ENCODE peak calls at places on chromosome 11, in ten cellular contexts. D, Y, C, E, Z, P, T, F, W and M are unnamed samples.

GRCh38 chr11:61701298-61701993 is 21.3 kb downstream of the DAGLA start:
- DNase-seq in D (no peak), Y (peak; percentile 63), C (peak; percentile 13), E (no peak), Z (peak; percentile 78), P (no peak), T (no peak), F (no peak), W (peak; percentile 61), M (peak; percentile 82)

GRCh38 chr11:73350908-73351636 is 25.1 kb upstream of the RELT start:
- DNase-seq in D (peak; percentile 86), Y (peak; percentile 78), C (peak; percentile 72), E (peak; percentile 44), Z (peak; percentile 64), P (peak; percentile 52), T (no peak), F (peak; percentile 19), W (peak; percentile 52), M (peak; percentile 84)

GRCh38 chr11:19953909-19954308 is 206.4 kb downstream of the DBX1 start:
- DNase-seq in D (peak; percentile 89), Y (peak; percentile 51), C (peak; percentile 87), E (no peak), Z (peak; percentile 26), P (no peak), T (no peak), F (no peak), W (peak; percentile 19), M (no peak)

GRCh38 chr11:2561283-2562180 is 116.7 kb downstream of the KCNQ1 start:
- DNase-seq in D (no peak), Y (no peak), C (no peak), E (peak; percentile 5), Z (no peak), P (no peak), T (no peak), F (no peak), W (no peak), M (no peak)

GRCh38 chr11:86486261-86487030 is 111.8 kb downstream of the CCDC81 start:
- DNase-seq in D (no peak), Y (no peak), C (no peak), E (no peak), Z (no peak), P (peak; percentile 32), T (no peak), F (no peak), W (no peak), M (no peak)

GRCh38 chr11:127994736-127995135 is 592.6 kb downstream of the ETS1 start:
- DNase-seq in D (peak; percentile 75), Y (no peak), C (peak; percentile 77), E (no peak), Z (no peak), P (no peak), T (no peak), F (no peak), W (no peak), M (no peak)

GRCh38 chr11:44564653-44565007 is 833 bp upstream of the CD82 start:
- DNase-seq in D (peak; percentile 82), Y (no peak), C (peak; percentile 86), E (no peak), Z (peak; percentile 49), P (no peak), T (no peak), F (no peak), W (no peak), M (no peak)

GRCh38 chr11:70606248-70606950 is 208.1 kb downstream of the CTTN start:
- DNase-seq in D (no peak), Y (no peak), C (no peak), E (no peak), Z (no peak), P (no peak), T (no peak), F (no peak), W (no peak), M (no peak)

GRCh38 chr11:63915961-63916836 is 765 bp downstream of the RCOR2 start:
- DNase-seq in D (peak; percentile 16), Y (peak; percentile 82), C (peak; percentile 37), E (no peak), Z (peak; percentile 81), P (peak; percentile 28), T (no peak), F (no peak), W (peak; percentile 90), M (peak; percentile 79)

GRCh38 chr11:67355023-67355793 is 1.9 kb upstream of the POLD4 start:
- DNase-seq in D (no peak), Y (no peak), C (no peak), E (no peak), Z (peak; percentile 52), P (no peak), T (no peak), F (no peak), W (no peak), M (peak; percentile 22)

GRCh38 chr11:113553905-113554304 is 78.7 kb upstream of the DRD2 start:
- DNase-seq in D (no peak), Y (no peak), C (no peak), E (no peak), Z (peak; percentile 80), P (no peak), T (no peak), F (no peak), W (peak; percentile 18), M (no peak)

GRCh38 chr11:69524291-69524882 is 42.9 kb downstream of the LINC01488 start:
- DNase-seq in D (no peak), Y (no peak), C (peak; percentile 75), E (no peak), Z (no peak), P (no peak), T (no peak), F (no peak), W (no peak), M (no peak)

GRCh38 chr11:111091341-111091740 is 154.2 kb upstream of the POU2AF2 start:
- DNase-seq in D (peak; percentile 68), Y (no peak), C (no peak), E (no peak), Z (no peak), P (no peak), T (no peak), F (no peak), W (no peak), M (no peak)

GRCh38 chr11:106152013-106152412 is 74.6 kb downstream of the AASDHPPT start:
- DNase-seq in D (peak; percentile 28), Y (no peak), C (peak; percentile 5), E (no peak), Z (peak; percentile 3), P (no peak), T (no peak), F (no peak), W (no peak), M (no peak)

GRCh38 chr11:34425863-34426262 is 12.9 kb upstream of the CAT start:
- DNase-seq in D (peak; percentile 63), Y (no peak), C (peak; percentile 74), E (no peak), Z (no peak), P (no peak), T (no peak), F (no peak), W (no peak), M (no peak)

GRCh38 chr11:9201372-9202162 is 63.6 kb downstream of the DENND5A start:
- DNase-seq in D (no peak), Y (no peak), C (no peak), E (no peak), Z (no peak), P (no peak), T (no peak), F (no peak), W (no peak), M (no peak)

GRCh38 chr11:113384551-113384950 is 3.0 kb upstream of the ANKK1 start:
- DNase-seq in D (peak; percentile 89), Y (no peak), C (peak; percentile 67), E (no peak), Z (peak; percentile 70), P (no peak), T (no peak), F (no peak), W (peak; percentile 45), M (no peak)

GRCh38 chr11:83721286-83721685 is 435.1 kb upstream of the CCDC90B start:
- DNase-seq in D (no peak), Y (no peak), C (no peak), E (no peak), Z (no peak), P (no peak), T (no peak), F (no peak), W (no peak), M (no peak)

GRCh38 chr11:84788220-84788619 is 838.9 kb downstream of the DLG2 start:
- DNase-seq in D (no peak), Y (no peak), C (no peak), E (no peak), Z (no peak), P (no peak), T (no peak), F (no peak), W (no peak), M (no peak)

GRCh38 chr11:9773524-9773923 is 109.6 kb downstream of the SWAP70 start:
- DNase-seq in D (no peak), Y (no peak), C (no peak), E (no peak), Z (no peak), P (no peak), T (no peak), F (no peak), W (no peak), M (no peak)

GRCh38 chr11:64268687-64269379 is 15.6 kb downstream of the BAD start:
- DNase-seq in D (peak; percentile 86), Y (no peak), C (peak; percentile 85), E (no peak), Z (peak; percentile 71), P (peak; percentile 20), T (no peak), F (no peak), W (no peak), M (peak; percentile 63)

GRCh38 chr11:2122222-2122906 is 16.8 kb downstream of the IGF2 start:
- DNase-seq in D (peak; percentile 20), Y (no peak), C (peak; percentile 82), E (no peak), Z (no peak), P (no peak), T (no peak), F (no peak), W (no peak), M (no peak)

GRCh38 chr11:102850973-102851745 is 7.8 kb upstream of the MMP3 start:
- DNase-seq in D (peak; percentile 63), Y (no peak), C (peak; percentile 95), E (no peak), Z (no peak), P (no peak), T (no peak), F (no peak), W (no peak), M (no peak)

GRCh38 chr11:13405220-13405619 is 57.8 kb downstream of the BTBD10 start:
- DNase-seq in D (no peak), Y (no peak), C (no peak), E (no peak), Z (no peak), P (no peak), T (no peak), F (no peak), W (no peak), M (no peak)

GRCh38 chr11:24592342-24592741 is 95.5 kb downstream of the LUZP2 start:
- DNase-seq in D (peak; percentile 31), Y (no peak), C (no peak), E (no peak), Z (no peak), P (no peak), T (no peak), F (no peak), W (no peak), M (no peak)

GRCh38 chr11:73426184-73426845 is 50.1 kb downstream of the RELT start:
- DNase-seq in D (peak; percentile 68), Y (no peak), C (peak; percentile 76), E (no peak), Z (no peak), P (no peak), T (no peak), F (no peak), W (no peak), M (no peak)

GRCh38 chr11:74731301-74732094 is at the start of gene CHRDL2:
- DNase-seq in D (no peak), Y (no peak), C (peak; percentile 35), E (no peak), Z (no peak), P (no peak), T (no peak), F (no peak), W (peak; percentile 65), M (peak; percentile 78)

GRCh38 chr11:125343732-125344131 is 152.3 kb downstream of the FEZ1 start:
- DNase-seq in D (no peak), Y (no peak), C (no peak), E (no peak), Z (peak; percentile 33), P (no peak), T (no peak), F (no peak), W (no peak), M (no peak)